ENCODE peak calls at places on chromosomes 16 and 17, in five cellular contexts. M is T-cell, X is cortex of kidney, L is NCI-H2029, W is neural progenitor cell. P is an unnamed sample.

GRCh38 chr17:16281351-16281750 is 64.3 kb downstream of the PIGL start:
- DNase-seq in W (no peak), L (no peak), X (no peak), M (no peak), P (no peak)

GRCh38 chr16:11824362-11824761 is 27.0 kb downstream of the RSL1D1 start:
- DNase-seq in X (no peak), W (no peak), L (no peak), M (no peak), P (no peak)

GRCh38 chr17:73058022-73058421 is 34.5 kb downstream of the SLC39A11 start:
- DNase-seq in X (no peak), M (no peak), L (no peak), W (no peak), P (no peak)

GRCh38 chr16:23061669-23062068 is 87.6 kb downstream of the USP31 start:
- DNase-seq in X (no peak), M (no peak), W (no peak), L (no peak), P (no peak)

GRCh38 chr17:83080641-83081560 is 1.5 kb downstream of the METRNL start:
- DNase-seq in W (peak), M (no peak), X (no peak), L (no peak), P (peak)

GRCh38 chr17:81119223-81120148 is 45.8 kb upstream of the PVALEF start:
- DNase-seq in M (peak), X (no peak), L (peak), W (peak), P (peak)

GRCh38 chr17:75830168-75831031 is 13.8 kb downstream of the UNC13D start:
- DNase-seq in L (no peak), M (peak), W (peak), X (no peak), P (peak)

GRCh38 chr16:19683453-19684236 is 34.4 kb downstream of the KNOP1 start:
- DNase-seq in W (no peak), X (no peak), M (no peak), L (no peak), P (no peak)

GRCh38 chr17:44444735-44445105 is 55.3 kb upstream of the ITGA2B start:
- DNase-seq in X (no peak), M (no peak), W (no peak), L (no peak), P (no peak)

GRCh38 chr17:73647331-73647730 is 3.1 kb upstream of the SDK2 start:
- DNase-seq in M (no peak), L (no peak), X (no peak), W (no peak), P (no peak)

GRCh38 chr17:61831099-61831498 is 32.2 kb downstream of the BRIP1 start:
- DNase-seq in X (no peak), W (no peak), L (no peak), M (no peak), P (no peak)

GRCh38 chr16:67481561-67482259 is 753 bp upstream of the ATP6V0D1 start:
- DNase-seq in L (no peak), M (no peak), W (no peak), X (no peak), P (no peak)

GRCh38 chr17:30570191-30570590 is 93.0 kb downstream of the GOSR1 start:
- DNase-seq in W (no peak), M (no peak), X (no peak), L (no peak), P (peak)

GRCh38 chr17:28746611-28747045 is 2.8 kb downstream of the TRAF4 start:
- DNase-seq in M (no peak), X (no peak), W (peak), L (peak), P (peak)

GRCh38 chr16:88308441-88309173 is 74.2 kb upstream of the ZNF469 start:
- DNase-seq in L (no peak), X (no peak), W (no peak), M (no peak), P (no peak)

GRCh38 chr17:45226620-45227019 is 4.9 kb downstream of the FMNL1 start:
- DNase-seq in M (no peak), X (no peak), L (no peak), W (no peak), P (no peak)

GRCh38 chr16:22313141-22313781 is 16.1 kb downstream of the POLR3E start:
- DNase-seq in W (peak), X (no peak), M (no peak), L (no peak), P (peak)

GRCh38 chr16:85157813-85158701 is 45.8 kb upstream of the CIBAR2 start:
- DNase-seq in L (no peak), M (peak), W (peak), X (no peak), P (peak)

GRCh38 chr16:58125781-58126335 is 3.3 kb downstream of the CFAP20 start:
- DNase-seq in W (no peak), X (no peak), L (no peak), M (no peak), P (no peak)

GRCh38 chr16:69892378-69892777 is 58.8 kb upstream of the CLEC18A start:
- DNase-seq in M (no peak), W (no peak), L (no peak), X (no peak), P (no peak)

GRCh38 chr16:583470-583814 is 6.4 kb upstream of the RAB40C start:
- DNase-seq in W (no peak), L (no peak), M (no peak), X (no peak), P (peak)

GRCh38 chr16:27318399-27319256 is 4.9 kb downstream of the IL4R start:
- DNase-seq in X (no peak), L (no peak), W (no peak), M (peak), P (peak)

GRCh38 chr16:89038811-89039735 is 54.6 kb upstream of the ACSF3 start:
- DNase-seq in M (no peak), L (no peak), X (no peak), W (no peak), P (no peak)

GRCh38 chr16:59259964-59260348 is 525.8 kb upstream of the GOT2 start:
- DNase-seq in W (no peak), M (no peak), L (no peak), X (no peak), P (no peak)

GRCh38 chr16:12362482-12363458 is 386.2 kb downstream of the SNX29 start:
- DNase-seq in X (no peak), W (no peak), M (no peak), L (no peak), P (no peak)

GRCh38 chr17:1720856-1721386 is 3.6 kb upstream of the WDR81 start:
- DNase-seq in X (no peak), M (peak), W (peak), L (no peak), P (peak)

GRCh38 chr17:72977768-72978417 is 114.6 kb downstream of the SLC39A11 start:
- DNase-seq in M (no peak), L (no peak), X (no peak), W (no peak), P (no peak)